ENCODE peak calls at places on chromosome 10, in four cellular contexts. F is AG09319, M is GM12878, J is cardiac fibroblast. H is an unnamed sample.

GRCh38 chr10:124285587-124286527 is 132.9 kb downstream of the OAT start:
- DNase-seq in M (peak; percentile 86), J (peak; percentile 18), F (no peak), H (no peak)

GRCh38 chr10:95474228-95475002 is 86.8 kb downstream of the SORBS1 start:
- DNase-seq in F (no peak), M (no peak), J (peak; percentile 72), H (peak; percentile 51)

GRCh38 chr10:12314836-12315235 is 34.5 kb upstream of the CAMK1D start:
- DNase-seq in J (no peak), M (no peak), F (no peak), H (no peak)

GRCh38 chr10:11841375-11841774 is 18.2 kb downstream of the PROSER2 start:
- DNase-seq in F (no peak), M (no peak), J (no peak), H (no peak)

GRCh38 chr10:34319197-34319846 is 495.8 kb downstream of the PARD3 start:
- DNase-seq in M (no peak), J (peak; percentile 88), F (peak; percentile 94), H (peak; percentile 95)

GRCh38 chr10:128026620-128027281 is 99.5 kb downstream of the MKI67 start:
- DNase-seq in J (no peak), M (no peak), F (no peak), H (no peak)

GRCh38 chr10:110993024-110993693 is 73.8 kb downstream of the SHOC2 start:
- DNase-seq in M (peak; percentile 13), J (peak; percentile 56), F (peak; percentile 27), H (peak; percentile 14)

GRCh38 chr10:119020627-119020946 is 8.9 kb upstream of the NANOS1 start:
- DNase-seq in J (no peak), M (no peak), F (no peak), H (no peak)

GRCh38 chr10:95279042-95279820 is 11.6 kb downstream of the PDLIM1 start:
- DNase-seq in J (peak; percentile 63), M (no peak), F (no peak), H (no peak)

GRCh38 chr10:132652936-132653590 is 115.5 kb downstream of the INPP5A start:
- DNase-seq in M (no peak), J (no peak), F (no peak), H (no peak)

GRCh38 chr10:60252688-60253087 is 137.0 kb downstream of the ANK3 start:
- DNase-seq in J (no peak), F (no peak), M (no peak), H (no peak)

GRCh38 chr10:110206988-110207804 is at the start of gene MXI1:
- DNase-seq in J (peak; percentile 87), M (no peak), F (no peak), H (peak; percentile 60)

GRCh38 chr10:31011017-31011659 is 20.5 kb downstream of the ZNF438 start:
- DNase-seq in J (peak; percentile 74), F (no peak), M (no peak), H (no peak)

GRCh38 chr10:47023237-47024045 is 112.2 kb downstream of the PTPN20 start:
- DNase-seq in M (no peak), J (no peak), F (no peak), H (no peak)

GRCh38 chr10:13386021-13386420 is 37.9 kb upstream of the SEPHS1 start:
- DNase-seq in J (no peak), M (no peak), F (no peak), H (no peak)

GRCh38 chr10:60314306-60314940 is 75.3 kb downstream of the ANK3 start:
- DNase-seq in M (no peak), J (peak; percentile 73), F (no peak), H (no peak)

GRCh38 chr10:37552881-37553280 is 304.5 kb downstream of the ZNF248 start:
- DNase-seq in F (no peak), J (no peak), M (no peak), H (no peak)

GRCh38 chr10:110792476-110792875 is 79.3 kb upstream of the PDCD4 start:
- DNase-seq in J (no peak), M (no peak), F (no peak), H (no peak)

GRCh38 chr10:22649390-22649841 is 65.0 kb downstream of the PIP4K2A start:
- DNase-seq in J (no peak), M (no peak), F (no peak), H (no peak)

GRCh38 chr10:14302035-14302434 is 28.7 kb downstream of the FRMD4A start:
- DNase-seq in M (no peak), J (peak; percentile 31), F (no peak), H (no peak)

GRCh38 chr10:11425288-11425595 is 186.2 kb downstream of the USP6NL start:
- DNase-seq in M (no peak), F (no peak), J (no peak), H (no peak)

GRCh38 chr10:12907651-12908050 is 93.9 kb downstream of the CCDC3 start:
- DNase-seq in F (no peak), J (peak; percentile 37), M (no peak), H (no peak)

GRCh38 chr10:60367014-60367413 is 22.7 kb downstream of the ANK3 start:
- DNase-seq in F (no peak), J (no peak), M (no peak), H (no peak)

GRCh38 chr10:122347162-122347561 is 27.3 kb upstream of the PLEKHA1 start:
- DNase-seq in F (no peak), J (no peak), M (no peak), H (no peak)

GRCh38 chr10:96263173-96263572 is 8.2 kb downstream of the BLNK start:
- DNase-seq in F (no peak), M (no peak), J (no peak), H (no peak)

GRCh38 chr10:123781324-123781900 is 110.2 kb downstream of the CPXM2 start:
- DNase-seq in F (no peak), J (no peak), M (no peak), H (no peak)

GRCh38 chr10:80319725-80320290 is 30.4 kb upstream of the MAT1A start:
- DNase-seq in J (no peak), F (no peak), M (no peak), H (no peak)

GRCh38 chr10:22437620-22438588 is 92.6 kb downstream of the SPAG6 start:
- DNase-seq in M (no peak), F (no peak), J (peak; percentile 41), H (no peak)

GRCh38 chr10:88411772-88412349 is 171.3 kb downstream of the RNLS start:
- DNase-seq in F (no peak), J (no peak), M (no peak), H (no peak)

GRCh38 chr10:60382946-60383681 is 6.6 kb downstream of the ANK3 start:
- DNase-seq in M (no peak), J (peak; percentile 31), F (no peak), H (no peak)